ENCODE peak calls at places on chromosome 4, in five cellular contexts. K is Peyer's patch, R is WERI-Rb-1, C is mesothelial cell of epicardium, P is psoas muscle. O is an unnamed sample.

GRCh38 chr4:185269286-185269685 is 59.9 kb downstream of the SNX25 start:
- DNase-seq in R (no peak), P (no peak), C (no peak), K (no peak), O (no peak)

GRCh38 chr4:69836321-69836720 is 23.6 kb downstream of the SULT1E1 start:
- DNase-seq in K (no peak), C (no peak), P (no peak), R (no peak), O (no peak)

GRCh38 chr4:98448923-98449322 is 187.7 kb downstream of the RAP1GDS1 start:
- DNase-seq in C (no peak), K (peak), P (no peak), R (no peak), O (no peak)

GRCh38 chr4:151555151-151555945 is 146.4 kb downstream of the FHIP1A start:
- DNase-seq in R (no peak), P (no peak), C (no peak), K (no peak), O (no peak)

GRCh38 chr4:56267558-56267957 is 119.7 kb downstream of the AASDH start:
- DNase-seq in C (no peak), K (peak), R (no peak), P (no peak), O (no peak)

GRCh38 chr4:79015406-79015805 is 76.2 kb upstream of the PAQR3 start:
- DNase-seq in R (peak), C (no peak), P (no peak), K (no peak), O (no peak)

GRCh38 chr4:5890063-5890727 is 2.7 kb downstream of the CRMP1 start:
- DNase-seq in C (no peak), P (no peak), R (peak), K (no peak), O (no peak)

GRCh38 chr4:75555294-75556164 is at the start of gene ODAPH:
- DNase-seq in K (peak), C (no peak), R (peak), P (no peak), O (no peak)

GRCh38 chr4:34733185-34733916 is 1511.0 kb downstream of the ARAP2 start:
- DNase-seq in K (no peak), R (no peak), P (peak), C (no peak), O (no peak)

GRCh38 chr4:37970702-37971101 is 10.5 kb downstream of the PTTG2 start:
- DNase-seq in K (peak), C (no peak), P (peak), R (peak), O (peak)

GRCh38 chr4:77473509-77473908 is 132.1 kb upstream of the CXCL13 start:
- DNase-seq in P (no peak), C (no peak), R (no peak), K (no peak), O (no peak)

GRCh38 chr4:177667687-177668086 is 225.4 kb upstream of the AGA start:
- DNase-seq in K (no peak), P (no peak), R (peak), C (no peak), O (no peak)
- TF ChIP-seq CTCF in K (no peak), P (no peak), R (peak), C (no peak), O (no peak)

DNA sequence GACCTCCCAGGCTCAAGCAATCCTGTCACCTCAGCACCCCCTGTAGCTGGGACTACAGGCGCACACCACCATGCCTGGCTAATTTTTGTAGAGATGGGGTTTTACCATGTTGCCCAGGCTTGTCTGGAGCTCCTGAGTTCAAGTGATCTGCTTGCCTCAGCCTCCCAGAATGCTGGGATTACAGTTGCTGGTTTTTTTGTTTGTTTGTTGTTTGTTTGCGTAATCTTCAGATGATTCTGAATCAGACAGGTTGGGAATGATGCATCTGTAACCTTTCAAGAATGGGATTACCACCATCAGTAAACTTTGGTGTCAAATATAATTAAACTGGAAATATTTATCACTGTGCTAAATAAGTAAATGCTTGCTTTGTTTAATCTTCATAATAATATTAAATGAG is 62.0 kb upstream of the SLC10A4 start:
- DNase-seq in K (no peak), R (no peak), P (no peak), C (no peak), O (no peak)
- TF ChIP-seq CTCF in K (no peak), R (no peak), P (no peak), C (no peak), O (no peak)

GRCh38 chr4:59161249-59161648 is 2038.9 kb upstream of the ADGRL3 start:
- DNase-seq in K (no peak), P (no peak), C (no peak), R (no peak), O (no peak)
- TF ChIP-seq CTCF in K (no peak), P (no peak), C (no peak), R (no peak), O (no peak)

GRCh38 chr4:81504685-81505598 is 33.2 kb upstream of the RASGEF1B start:
- DNase-seq in K (peak), C (no peak), R (peak), P (peak), O (no peak)
- TF ChIP-seq CTCF in K (no peak), C (no peak), R (no peak), P (no peak), O (no peak)

GRCh38 chr4:108427946-108428345 is 192.4 kb upstream of the RPL34 start:
- DNase-seq in C (no peak), P (no peak), K (no peak), R (no peak), O (no peak)
- TF ChIP-seq CTCF in C (no peak), P (no peak), K (no peak), R (no peak), O (no peak)

DNA sequence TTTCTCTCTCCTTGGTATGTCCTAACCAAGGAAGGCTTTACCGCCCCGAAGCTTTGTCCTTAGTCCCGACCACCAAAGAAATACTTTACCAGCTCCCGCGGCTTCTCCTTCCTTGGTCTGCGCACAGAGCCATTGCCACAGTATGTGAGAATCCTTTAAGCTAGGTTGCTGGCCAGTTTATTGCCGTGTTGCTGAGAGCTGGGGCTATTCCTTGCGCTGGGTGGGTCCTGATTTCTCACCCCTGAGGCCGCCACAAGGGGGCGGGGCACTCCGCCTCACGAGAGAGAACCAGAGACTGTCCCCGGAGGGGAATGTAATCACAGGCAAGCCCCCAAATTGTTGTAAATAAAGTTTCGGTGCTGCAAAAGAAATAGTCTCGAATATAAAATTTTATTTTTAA is 331.0 kb upstream of the PCDH10 start:
- DNase-seq in R (no peak), C (no peak), P (no peak), K (no peak), O (no peak)
- TF ChIP-seq CTCF in R (no peak), C (peak), P (no peak), K (no peak), O (no peak)

GRCh38 chr4:18935956-18936355 is 914.4 kb upstream of the LCORL start:
- DNase-seq in C (no peak), K (no peak), R (no peak), P (no peak), O (no peak)
- TF ChIP-seq CTCF in C (no peak), K (no peak), R (no peak), P (no peak), O (no peak)

GRCh38 chr4:32340591-32340990 is 1620.4 kb downstream of the PCDH7 start:
- DNase-seq in C (no peak), R (no peak), K (no peak), P (no peak), O (no peak)
- TF ChIP-seq CTCF in C (no peak), R (no peak), K (no peak), P (no peak), O (no peak)

DNA sequence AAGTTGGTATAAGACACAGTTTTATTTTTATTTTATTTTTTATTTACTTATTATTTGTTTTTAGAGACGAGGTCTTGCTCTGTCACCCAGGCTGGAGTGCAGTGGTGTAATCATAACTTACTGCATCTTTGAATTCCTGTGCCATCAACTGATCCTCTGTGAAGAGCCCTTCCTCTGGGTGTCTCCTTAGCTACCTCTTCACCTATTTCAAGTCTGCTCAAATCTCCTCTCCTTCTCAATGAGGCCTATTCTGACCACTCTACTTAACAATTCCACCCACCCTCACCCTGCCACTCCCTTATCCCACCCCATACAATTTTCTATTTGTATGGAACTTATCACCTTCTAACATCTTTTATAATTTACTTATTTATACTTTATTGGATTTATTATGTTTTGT is 183.4 kb downstream of the PPP3CA start:
- DNase-seq in R (no peak), K (no peak), P (no peak), C (no peak), O (no peak)
- TF ChIP-seq CTCF in R (no peak), K (no peak), P (no peak), C (no peak), O (no peak)